ENCODE peak calls at places on chromosomes 5 and 9, in ten cellular contexts. F is lower leg skin; T is lung; S is fibroblast of mammary gland; Y is heart left ventricle; J is H9; V is sigmoid colon; C is CD4-positive, alpha-beta T cell; O is BE2C; R is nephron progenitor cell. I is an unnamed sample.

GRCh38 chr5:59424515-59424914 is 469.0 kb downstream of the PDE4D start:
- DNase-seq in F (no peak), T (no peak), S (no peak), Y (no peak), J (no peak), V (no peak), C (no peak), O (peak), R (no peak), I (no peak)

GRCh38 chr9:18629136-18629535 is 155.2 kb downstream of the ADAMTSL1 start:
- DNase-seq in F (no peak), T (no peak), S (no peak), Y (no peak), J (no peak), V (no peak), C (no peak), O (no peak), R (no peak), I (no peak)

GRCh38 chr9:124477211-124478013 is 27.2 kb downstream of the ADGRD2 start:
- DNase-seq in F (no peak), T (no peak), S (no peak), Y (peak), J (peak), V (no peak), C (no peak), O (peak), R (peak), I (no peak)

GRCh38 chr5:60295423-60295822 is 401.9 kb upstream of the PDE4D start:
- DNase-seq in F (no peak), T (no peak), S (peak), Y (no peak), J (peak), V (no peak), C (no peak), O (peak), R (peak), I (no peak)

GRCh38 chr5:10557747-10558295 is 6.0 kb upstream of the ANKRD33B start:
- DNase-seq in F (peak), T (no peak), S (peak), Y (no peak), J (no peak), V (peak), C (no peak), O (no peak), R (no peak), I (no peak)

GRCh38 chr9:87579761-87580626 is 82.3 kb downstream of the DAPK1 start:
- DNase-seq in F (no peak), T (no peak), S (no peak), Y (no peak), J (no peak), V (no peak), C (no peak), O (no peak), R (no peak), I (no peak)

GRCh38 chr5:177189416-177189815 is 55.8 kb downstream of the NSD1 start:
- DNase-seq in F (no peak), T (no peak), S (no peak), Y (no peak), J (no peak), V (no peak), C (no peak), O (no peak), R (no peak), I (no peak)

GRCh38 chr9:124869986-124870560 is 8.1 kb downstream of the ARPC5L start:
- DNase-seq in F (no peak), T (peak), S (peak), Y (no peak), J (no peak), V (no peak), C (peak), O (no peak), R (peak), I (no peak)

GRCh38 chr5:146788918-146789317 is 89.6 kb downstream of the PPP2R2B start:
- DNase-seq in F (no peak), T (no peak), S (no peak), Y (no peak), J (peak), V (no peak), C (no peak), O (no peak), R (no peak), I (no peak)

GRCh38 chr5:147317978-147318684 is 83.3 kb downstream of the STK32A start:
- DNase-seq in F (no peak), T (no peak), S (no peak), Y (no peak), J (no peak), V (no peak), C (no peak), O (no peak), R (no peak), I (no peak)

GRCh38 chr9:109948453-109948852 is 168.5 kb downstream of the PALM2AKAP2 start:
- DNase-seq in F (no peak), T (no peak), S (no peak), Y (no peak), J (no peak), V (no peak), C (no peak), O (no peak), R (no peak), I (no peak)

GRCh38 chr9:109953300-109953699 is 173.3 kb downstream of the PALM2AKAP2 start:
- DNase-seq in F (no peak), T (no peak), S (no peak), Y (no peak), J (no peak), V (no peak), C (no peak), O (no peak), R (no peak), I (no peak)

GRCh38 chr9:109945571-109945970 is 165.6 kb downstream of the PALM2AKAP2 start:
- DNase-seq in F (no peak), T (no peak), S (peak), Y (no peak), J (no peak), V (no peak), C (no peak), O (no peak), R (no peak), I (no peak)

GRCh38 chr9:109953813-109954489 is 174.0 kb downstream of the PALM2AKAP2 start:
- DNase-seq in F (no peak), T (no peak), S (no peak), Y (no peak), J (no peak), V (no peak), C (no peak), O (no peak), R (no peak), I (no peak)

GRCh38 chr9:109950710-109951443 is 170.9 kb downstream of the PALM2AKAP2 start:
- DNase-seq in F (no peak), T (no peak), S (no peak), Y (no peak), J (no peak), V (no peak), C (no peak), O (no peak), R (no peak), I (no peak)
- TF ChIP-seq CTCF in F (no peak), T (no peak), S (no peak), Y (no peak), J (no peak), V (no peak), C (no peak), O (no peak), R (no peak), I (no peak)

DNA sequence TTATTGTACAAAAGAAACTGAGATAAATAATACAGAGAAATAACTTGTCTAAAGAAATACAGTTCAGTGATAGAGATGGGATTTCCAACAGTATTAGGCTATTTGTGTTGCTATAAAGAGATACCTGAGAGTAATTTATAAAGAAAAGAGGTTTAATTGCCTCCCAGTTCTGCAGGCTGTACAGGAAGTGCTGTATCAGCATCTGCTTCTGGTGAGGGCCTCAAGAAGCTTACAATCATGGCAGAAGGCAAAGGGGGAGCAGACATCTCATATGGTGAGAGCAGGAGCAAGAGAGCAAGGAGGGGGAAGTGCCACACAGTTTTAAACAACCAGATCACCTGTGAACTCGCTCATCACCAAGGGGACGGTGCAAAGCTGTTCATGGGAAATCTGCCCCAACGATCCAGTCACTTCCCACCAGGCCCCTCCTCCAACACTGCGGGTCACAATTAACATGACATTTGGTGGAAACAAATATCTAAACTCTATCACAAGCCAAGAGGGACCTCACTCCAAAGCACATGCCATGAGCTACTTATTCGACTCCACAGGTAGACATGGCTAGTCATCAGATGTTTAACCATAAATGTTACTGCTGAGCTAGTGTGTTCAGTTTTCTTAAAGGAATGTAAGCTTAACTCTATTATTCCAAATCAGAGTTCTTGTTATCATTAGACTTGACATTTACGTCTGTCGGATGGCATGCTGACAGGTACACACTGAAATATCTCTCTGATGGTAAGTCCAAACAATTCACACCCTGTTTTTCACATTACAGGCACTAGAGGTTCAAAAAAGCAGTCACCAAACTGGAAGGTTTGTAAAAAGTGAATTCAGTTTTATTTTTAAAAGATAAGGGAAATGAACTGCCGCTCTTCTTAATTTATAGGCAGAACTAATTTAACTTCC is 82.2 kb downstream of the AUH start:
- DNase-seq in F (no peak), T (no peak), S (no peak), Y (no peak), J (no peak), V (no peak), C (no peak), O (no peak), R (no peak), I (no peak)
- TF ChIP-seq CTCF in F (no peak), T (no peak), S (no peak), Y (no peak), J (no peak), V (no peak), C (no peak), O (no peak), R (no peak), I (no peak)

DNA sequence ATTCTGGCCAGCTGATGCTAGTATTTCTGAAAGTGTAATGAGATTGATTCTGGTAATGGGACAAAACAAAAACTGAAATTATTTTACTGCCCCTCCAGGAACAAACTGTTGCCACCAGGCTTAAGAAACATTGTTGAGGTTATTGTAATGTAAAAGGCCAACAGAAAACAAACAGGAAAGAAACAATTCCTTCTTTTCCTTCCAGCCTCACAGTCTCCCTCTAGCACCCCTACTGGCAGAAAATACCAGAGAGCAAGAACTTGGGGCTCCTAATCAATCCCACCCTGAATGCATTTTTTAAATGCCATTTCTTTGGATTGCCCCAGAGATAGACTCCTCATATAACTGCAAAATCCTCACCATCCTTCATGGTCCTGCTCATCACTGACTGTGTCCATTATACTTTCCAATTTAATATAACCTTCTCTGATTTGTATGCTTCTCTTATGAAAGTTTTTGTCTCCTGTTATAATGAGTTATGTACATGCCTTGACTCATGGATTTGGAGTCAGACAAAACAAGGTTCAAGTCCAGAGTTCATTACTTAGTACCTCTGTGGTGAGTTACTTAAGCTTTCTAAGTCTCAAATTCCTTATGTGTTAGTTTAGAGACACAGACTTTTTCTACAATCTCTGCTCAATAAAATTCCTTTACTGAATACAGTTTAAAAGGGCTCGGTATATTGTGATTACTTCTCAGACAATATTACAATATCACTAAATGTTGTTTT is 157.9 kb upstream of the FBN2 start:
- DNase-seq in F (no peak), T (no peak), S (peak), Y (no peak), J (peak), V (no peak), C (no peak), O (no peak), R (no peak), I (no peak)
- TF ChIP-seq CTCF in F (no peak), T (no peak), S (peak), Y (no peak), J (peak), V (no peak), C (no peak), O (peak), R (peak), I (peak)

GRCh38 chr5:18314192-18314778 is 680.0 kb downstream of the TAF11L14 start:
- DNase-seq in F (no peak), T (no peak), S (peak), Y (no peak), J (no peak), V (no peak), C (no peak), O (no peak), R (peak), I (no peak)
- TF ChIP-seq CTCF in F (no peak), T (peak), S (peak), Y (peak), J (peak), V (peak), C (peak), O (peak), R (peak), I (peak)

DNA sequence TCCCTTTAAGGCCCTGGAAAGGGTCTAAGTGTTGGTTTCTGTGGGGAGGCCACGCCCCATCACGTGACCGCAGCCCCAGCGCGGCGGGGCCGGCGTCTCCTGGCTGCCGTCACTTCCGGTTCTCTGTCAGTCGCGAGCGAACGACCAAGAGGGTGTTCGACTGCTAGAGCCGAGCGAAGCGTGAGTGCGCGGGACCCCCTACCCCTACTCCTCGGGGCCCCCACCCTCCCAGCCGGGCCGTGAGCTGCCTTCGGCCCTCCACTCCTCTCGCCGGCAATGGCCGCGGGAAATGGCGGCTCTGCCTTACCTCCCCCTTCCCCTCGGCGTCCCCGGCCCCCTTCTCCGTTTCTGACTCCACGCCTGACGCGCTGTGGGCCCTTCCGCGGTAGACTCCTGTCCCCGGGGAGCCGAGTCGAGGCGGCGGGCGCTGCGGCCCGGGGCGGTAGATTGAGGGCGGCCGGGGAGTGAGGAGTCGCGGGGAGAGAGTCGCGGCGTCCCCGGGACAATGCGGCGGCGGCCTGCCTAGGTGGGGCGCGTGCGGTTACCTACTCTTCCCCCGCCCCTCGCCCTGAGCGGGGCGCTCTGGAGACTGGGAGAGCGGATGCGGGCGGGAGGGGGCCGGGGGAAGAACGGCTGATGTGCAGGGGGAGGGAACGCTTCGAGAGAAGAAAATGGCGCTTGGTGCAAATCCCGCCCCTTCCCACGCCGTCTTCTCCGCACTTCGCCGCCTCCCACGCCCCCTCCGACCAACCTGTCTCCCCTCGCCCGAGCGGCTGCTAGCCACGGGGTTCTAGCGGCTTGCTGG is at the start of gene SUB1:
- DNase-seq in F (peak), T (peak), S (peak), Y (peak), J (peak), V (peak), C (peak), O (peak), R (peak), I (peak)
- TF ChIP-seq CTCF in F (no peak), T (no peak), S (no peak), Y (no peak), J (peak), V (no peak), C (no peak), O (no peak), R (no peak), I (no peak)

DNA sequence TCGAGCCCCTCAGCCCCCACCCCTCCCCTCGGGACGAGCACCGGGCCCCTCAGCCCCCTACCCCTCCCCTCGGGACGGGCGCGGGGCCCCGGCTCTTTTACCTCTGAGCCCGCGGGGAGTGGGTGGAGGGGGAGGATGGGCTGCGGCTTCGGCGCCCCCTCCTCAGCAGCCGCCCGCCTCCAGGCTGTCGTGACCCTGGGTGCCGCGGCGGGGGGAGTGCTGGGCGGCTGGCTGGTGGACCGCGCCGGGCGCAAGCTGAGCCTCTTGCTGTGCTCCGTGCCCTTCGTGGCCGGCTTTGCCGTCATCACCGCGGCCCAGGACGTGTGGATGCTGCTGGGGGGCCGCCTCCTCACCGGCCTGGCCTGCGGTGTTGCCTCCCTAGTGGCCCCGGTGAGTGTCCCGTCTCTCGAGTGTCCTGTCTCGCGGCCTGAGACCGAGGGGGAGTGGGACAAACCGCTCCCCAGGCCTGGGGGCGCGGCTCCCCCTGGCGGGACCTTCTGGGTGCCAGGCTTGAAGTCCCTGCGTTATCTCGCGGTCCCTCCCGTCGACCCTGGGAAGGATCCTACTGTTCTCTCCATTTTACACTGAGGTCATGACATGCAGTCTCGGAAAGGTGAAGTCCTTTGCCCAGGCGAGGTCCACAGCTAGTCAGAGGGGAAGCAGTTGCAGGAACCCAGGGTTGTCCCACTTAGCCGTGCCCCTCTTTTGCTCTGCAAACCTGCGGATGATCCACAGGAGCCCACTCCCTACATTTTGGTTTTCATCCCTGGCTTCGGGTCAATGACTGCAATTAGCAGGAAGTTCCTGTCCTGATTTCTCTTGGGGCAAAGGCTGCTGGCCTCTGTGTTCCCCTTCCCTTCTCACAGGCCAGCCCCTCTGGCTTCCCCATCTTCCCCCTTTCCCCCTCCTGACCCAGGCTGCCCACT is 1.0 kb downstream of the SLC2A8 start:
- DNase-seq in F (peak), T (no peak), S (peak), Y (peak), J (peak), V (peak), C (no peak), O (peak), R (peak), I (no peak)
- TF ChIP-seq CTCF in F (no peak), T (peak), S (peak), Y (peak), J (peak), V (peak), C (peak), O (peak), R (peak), I (peak)

GRCh38 chr5:40288791-40289475 is 390.8 kb upstream of the PTGER4 start:
- DNase-seq in F (no peak), T (no peak), S (no peak), Y (no peak), J (no peak), V (no peak), C (no peak), O (no peak), R (no peak), I (no peak)
- TF ChIP-seq CTCF in F (no peak), T (no peak), S (peak), Y (no peak), J (peak), V (no peak), C (no peak), O (no peak), R (no peak), I (peak)

GRCh38 chr9:38068616-38068865 is 486 bp downstream of the SHB start:
- DNase-seq in F (no peak), T (no peak), S (no peak), Y (peak), J (no peak), V (peak), C (no peak), O (peak), R (peak), I (no peak)
- TF ChIP-seq CTCF in F (no peak), T (no peak), S (no peak), Y (peak), J (no peak), V (no peak), C (no peak), O (peak), R (no peak), I (peak)

DNA sequence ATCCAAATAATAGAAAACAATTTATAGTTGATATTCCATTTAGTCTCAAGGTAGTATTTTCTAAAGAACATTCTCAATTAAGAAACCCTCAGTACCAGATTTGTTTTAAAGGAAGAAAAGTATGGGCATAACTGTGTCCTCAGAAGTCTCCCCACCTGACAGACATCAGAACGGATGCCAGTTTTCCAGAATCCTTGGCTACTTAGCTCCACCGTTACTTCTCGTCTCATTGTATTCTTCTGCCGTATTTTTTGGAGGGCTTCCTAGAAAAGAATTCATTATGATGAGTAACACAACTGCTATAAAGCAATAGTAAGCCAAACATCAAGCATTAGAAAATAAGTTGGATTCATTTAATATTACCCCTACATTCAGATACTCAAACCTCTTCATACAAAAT is 67.8 kb downstream of the DROSHA start:
- DNase-seq in F (no peak), T (no peak), S (no peak), Y (no peak), J (no peak), V (no peak), C (no peak), O (no peak), R (no peak), I (no peak)
- TF ChIP-seq CTCF in F (no peak), T (no peak), S (no peak), Y (no peak), J (no peak), V (no peak), C (no peak), O (no peak), R (no peak), I (no peak)

I was measured in type B pancreatic cell.